ENCODE peak calls at places on chromosomes 3 and 15, in five cellular contexts. One of them, this sample, is unnamed. For H3K4me1, the result is how much of the 10 kb centered on the place peaks cover.

GRCh38 chr3:13157986-13158385 is 84.8 kb upstream of the IQSEC1 start:
- DNase-seq in fibroblast of lung: no peak
- DNase-seq in psoas muscle: no peak
- DNase-seq in cardiac muscle cell: no peak
- DNase-seq in sigmoid colon: peak
- DNase-seq in this sample: no peak

GRCh38 chr3:53808496-53808895 is 37.7 kb downstream of the CHDH start:
- DNase-seq in sigmoid colon: peak
- DNase-seq in psoas muscle: no peak
- DNase-seq in cardiac muscle cell: no peak
- DNase-seq in fibroblast of lung: no peak
- DNase-seq in this sample: no peak

GRCh38 chr15:95134306-95135100 is 903.1 kb downstream of the MCTP2 start:
- DNase-seq in cardiac muscle cell: no peak
- DNase-seq in sigmoid colon: no peak
- DNase-seq in psoas muscle: no peak
- DNase-seq in fibroblast of lung: peak
- DNase-seq in this sample: no peak

GRCh38 chr3:14138109-14138877 is 13.4 kb downstream of the TMEM43 start:
- DNase-seq in psoas muscle: no peak
- DNase-seq in cardiac muscle cell: peak
- DNase-seq in fibroblast of lung: no peak
- DNase-seq in sigmoid colon: no peak
- DNase-seq in this sample: no peak

GRCh38 chr3:158489181-158489580 is 81.8 kb upstream of the MLF1 start:
- DNase-seq in psoas muscle: no peak
- DNase-seq in cardiac muscle cell: no peak
- DNase-seq in fibroblast of lung: no peak
- DNase-seq in sigmoid colon: no peak
- DNase-seq in this sample: no peak

GRCh38 chr15:78353093-78353492 is 12.9 kb downstream of the CRABP1 start:
- DNase-seq in cardiac muscle cell: no peak
- DNase-seq in sigmoid colon: no peak
- DNase-seq in psoas muscle: no peak
- DNase-seq in fibroblast of lung: peak
- DNase-seq in this sample: no peak

GRCh38 chr3:76264911-76265310 is 479.6 kb upstream of the ZNF717 start:
- DNase-seq in fibroblast of lung: no peak
- DNase-seq in sigmoid colon: no peak
- DNase-seq in cardiac muscle cell: no peak
- DNase-seq in psoas muscle: no peak
- DNase-seq in this sample: no peak

GRCh38 chr15:76451540-76451939 is 115.0 kb downstream of the ISL2 start:
- DNase-seq in cardiac muscle cell: no peak
- DNase-seq in sigmoid colon: no peak
- DNase-seq in fibroblast of lung: no peak
- DNase-seq in psoas muscle: no peak
- DNase-seq in this sample: no peak

GRCh38 chr3:172291650-172292049 is 156.6 kb downstream of the GHSR start:
- DNase-seq in sigmoid colon: no peak
- DNase-seq in fibroblast of lung: no peak
- DNase-seq in psoas muscle: no peak
- DNase-seq in cardiac muscle cell: peak
- DNase-seq in this sample: no peak

GRCh38 chr15:22979069-22979698 is 984 bp downstream of the CYFIP1 start:
- DNase-seq in psoas muscle: peak
- DNase-seq in sigmoid colon: peak
- DNase-seq in cardiac muscle cell: peak
- DNase-seq in fibroblast of lung: peak
- DNase-seq in this sample: peak

GRCh38 chr3:11300970-11301369 is 28.8 kb downstream of the ATG7 start:
- DNase-seq in psoas muscle: no peak
- DNase-seq in cardiac muscle cell: no peak
- DNase-seq in sigmoid colon: no peak
- DNase-seq in fibroblast of lung: peak
- DNase-seq in this sample: no peak

GRCh38 chr3:8581806-8582436 is 62.7 kb downstream of the SSUH2 start:
- DNase-seq in fibroblast of lung: no peak
- DNase-seq in psoas muscle: no peak
- DNase-seq in sigmoid colon: no peak
- DNase-seq in cardiac muscle cell: no peak
- DNase-seq in this sample: no peak

GRCh38 chr3:113212845-113213375 is 1.6 kb downstream of the BOC start:
- DNase-seq in fibroblast of lung: no peak
- DNase-seq in sigmoid colon: no peak
- DNase-seq in psoas muscle: no peak
- DNase-seq in cardiac muscle cell: no peak
- DNase-seq in this sample: no peak

GRCh38 chr3:112007641-112008040 is 8.9 kb downstream of the TAGLN3 start:
- DNase-seq in psoas muscle: no peak
- DNase-seq in sigmoid colon: no peak
- DNase-seq in cardiac muscle cell: no peak
- DNase-seq in fibroblast of lung: peak
- DNase-seq in this sample: peak

GRCh38 chr15:39016706-39017105 is 452.1 kb upstream of the RASGRP1 start:
- DNase-seq in psoas muscle: no peak
- DNase-seq in sigmoid colon: no peak
- DNase-seq in cardiac muscle cell: no peak
- DNase-seq in fibroblast of lung: peak
- DNase-seq in this sample: no peak

GRCh38 chr15:38536201-38536676 is 28.4 kb downstream of the RASGRP1 start:
- DNase-seq in cardiac muscle cell: no peak
- DNase-seq in fibroblast of lung: peak
- DNase-seq in sigmoid colon: peak
- DNase-seq in psoas muscle: peak
- DNase-seq in this sample: no peak

GRCh38 chr3:10366681-10367101 is 45.8 kb upstream of the SEC13 start:
- DNase-seq in psoas muscle: no peak
- DNase-seq in sigmoid colon: no peak
- DNase-seq in fibroblast of lung: peak
- DNase-seq in cardiac muscle cell: no peak
- DNase-seq in this sample: peak

GRCh38 chr3:98730338-98730737 is 32.8 kb upstream of the ST3GAL6 start:
- DNase-seq in cardiac muscle cell: no peak
- DNase-seq in sigmoid colon: no peak
- DNase-seq in fibroblast of lung: no peak
- DNase-seq in psoas muscle: no peak
- DNase-seq in this sample: peak

GRCh38 chr15:95470997-95471692 is 859.4 kb upstream of the NR2F2 start:
- DNase-seq in psoas muscle: no peak
- DNase-seq in fibroblast of lung: peak
- DNase-seq in sigmoid colon: no peak
- DNase-seq in cardiac muscle cell: no peak
- DNase-seq in this sample: no peak

GRCh38 chr3:193240850-193241706 is at the start of gene PLAAT1:
- DNase-seq in cardiac muscle cell: peak
- DNase-seq in fibroblast of lung: peak
- DNase-seq in psoas muscle: peak
- DNase-seq in sigmoid colon: peak
- DNase-seq in this sample: no peak

GRCh38 chr3:124888482-124889441 is 1.6 kb upstream of the ITGB5 start:
- DNase-seq in psoas muscle: no peak
- DNase-seq in fibroblast of lung: no peak
- DNase-seq in sigmoid colon: peak
- DNase-seq in cardiac muscle cell: no peak
- DNase-seq in this sample: no peak
- TF ChIP-seq CTCF in psoas muscle: no peak
- TF ChIP-seq CTCF in fibroblast of lung: no peak
- TF ChIP-seq CTCF in sigmoid colon: no peak
- TF ChIP-seq CTCF in cardiac muscle cell: no peak
- TF ChIP-seq CTCF in this sample: no peak

DNA sequence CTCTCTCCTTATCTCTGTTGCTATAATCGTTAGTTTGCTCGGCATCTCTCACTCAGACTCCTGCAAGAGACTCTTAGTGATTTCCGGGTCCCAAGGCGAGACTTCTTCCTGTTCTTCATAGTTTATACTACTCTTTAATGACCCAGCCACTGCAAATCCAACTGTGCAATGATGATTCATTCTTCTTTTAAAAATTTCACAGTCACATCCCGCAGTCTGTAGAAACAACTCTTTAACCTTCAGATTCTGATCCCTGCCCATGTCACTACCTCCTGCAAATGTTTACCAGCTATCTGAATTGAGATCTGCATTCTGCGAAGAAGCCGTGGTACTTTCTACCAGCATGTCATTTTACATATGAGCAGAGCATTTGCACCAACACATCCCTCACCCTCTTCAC is 2.8 kb upstream of the VGLL3 start:
- DNase-seq in fibroblast of lung: peak
- DNase-seq in psoas muscle: no peak
- DNase-seq in sigmoid colon: no peak
- DNase-seq in cardiac muscle cell: no peak
- DNase-seq in this sample: no peak
- H3K4me1 ChIP-seq in fibroblast of lung: under half
- H3K4me1 ChIP-seq in psoas muscle: under half
- H3K4me1 ChIP-seq in sigmoid colon: under half
- H3K4me1 ChIP-seq in cardiac muscle cell: under half
- H3K4me1 ChIP-seq in this sample: under half

GRCh38 chr3:33299395-33300081 is 22.3 kb downstream of the FBXL2 start:
- DNase-seq in psoas muscle: no peak
- DNase-seq in cardiac muscle cell: no peak
- DNase-seq in fibroblast of lung: peak
- DNase-seq in sigmoid colon: no peak
- DNase-seq in this sample: peak
- TF ChIP-seq CTCF in psoas muscle: no peak
- TF ChIP-seq CTCF in cardiac muscle cell: no peak
- TF ChIP-seq CTCF in fibroblast of lung: no peak
- TF ChIP-seq CTCF in sigmoid colon: no peak
- TF ChIP-seq CTCF in this sample: no peak

GRCh38 chr3:86175051-86175536 is 815.9 kb downstream of the VGLL3 start:
- DNase-seq in fibroblast of lung: no peak
- DNase-seq in psoas muscle: no peak
- DNase-seq in cardiac muscle cell: no peak
- DNase-seq in sigmoid colon: no peak
- DNase-seq in this sample: no peak
- H3K4me1 ChIP-seq in fibroblast of lung: under half
- H3K4me1 ChIP-seq in psoas muscle: under half
- H3K4me1 ChIP-seq in cardiac muscle cell: under half
- H3K4me1 ChIP-seq in sigmoid colon: under half
- H3K4me1 ChIP-seq in this sample: under half

GRCh38 chr3:68972358-68972979 is 40.1 kb upstream of the TAFA4 start:
- DNase-seq in fibroblast of lung: peak
- DNase-seq in sigmoid colon: peak
- DNase-seq in cardiac muscle cell: peak
- DNase-seq in psoas muscle: peak
- DNase-seq in this sample: peak
- TF ChIP-seq CTCF in fibroblast of lung: peak
- TF ChIP-seq CTCF in sigmoid colon: peak
- TF ChIP-seq CTCF in cardiac muscle cell: peak
- TF ChIP-seq CTCF in psoas muscle: peak
- TF ChIP-seq CTCF in this sample: peak

DNA sequence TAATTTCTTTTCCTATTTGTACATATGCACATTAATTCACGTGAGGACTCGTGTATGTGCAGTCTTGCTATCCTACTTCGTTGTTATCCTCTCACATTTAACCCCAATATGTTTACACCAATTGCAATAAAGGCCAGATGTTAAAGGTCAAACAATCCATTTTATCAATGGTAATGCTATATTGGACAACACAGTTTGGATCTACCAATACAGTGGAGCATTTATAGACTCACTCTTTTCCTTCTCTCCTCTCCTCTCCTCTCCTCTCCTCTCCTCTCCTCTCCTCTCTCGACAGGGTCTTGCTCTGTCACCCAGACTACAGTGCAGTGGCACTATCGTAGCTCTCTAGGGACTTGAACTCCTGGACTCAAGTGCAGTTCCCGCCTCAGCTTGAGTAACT is 324.0 kb downstream of the PTPRG start:
- DNase-seq in fibroblast of lung: no peak
- DNase-seq in sigmoid colon: no peak
- DNase-seq in cardiac muscle cell: no peak
- DNase-seq in psoas muscle: no peak
- DNase-seq in this sample: no peak
- H3K4me1 ChIP-seq in fibroblast of lung: under half
- H3K4me1 ChIP-seq in sigmoid colon: under half
- H3K4me1 ChIP-seq in cardiac muscle cell: under half
- H3K4me1 ChIP-seq in psoas muscle: under half
- H3K4me1 ChIP-seq in this sample: under half

DNA sequence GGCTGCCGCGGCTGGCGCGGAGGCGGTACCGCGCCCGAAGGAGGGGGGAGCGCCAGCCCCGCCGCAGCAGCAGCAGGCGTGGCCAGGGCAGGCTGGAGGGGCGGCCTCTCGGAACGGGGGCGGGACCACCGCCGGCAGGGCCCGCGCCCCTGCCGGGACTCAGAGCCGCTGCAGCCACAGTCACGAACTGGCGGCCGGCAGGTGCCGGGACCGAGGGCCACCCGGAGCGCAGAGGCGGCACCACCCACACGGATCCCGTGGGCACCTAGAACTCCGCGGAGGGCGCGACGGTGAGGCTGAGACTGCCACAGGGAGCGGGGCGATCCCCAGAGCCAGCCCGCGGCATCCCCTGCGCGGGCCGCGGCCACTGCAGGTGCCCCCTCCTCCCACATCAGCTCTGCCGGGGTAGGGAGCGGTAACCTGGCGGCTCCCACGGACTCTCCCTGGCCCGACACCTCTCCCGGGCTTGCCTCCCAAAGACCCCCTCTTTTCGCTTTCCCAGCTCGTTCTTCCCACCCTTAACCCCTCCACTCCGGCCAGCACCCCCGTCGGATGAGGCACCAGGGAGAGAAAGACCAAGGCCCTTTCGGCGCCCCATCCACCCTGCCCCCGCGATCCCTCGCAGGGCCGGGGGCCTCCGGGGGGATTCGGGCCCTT is at the start of gene VWA5B2:
- DNase-seq in cardiac muscle cell: peak
- DNase-seq in psoas muscle: peak
- DNase-seq in sigmoid colon: no peak
- DNase-seq in fibroblast of lung: peak
- DNase-seq in this sample: no peak
- TF ChIP-seq CTCF in cardiac muscle cell: no peak
- TF ChIP-seq CTCF in psoas muscle: peak
- TF ChIP-seq CTCF in sigmoid colon: no peak
- TF ChIP-seq CTCF in fibroblast of lung: no peak
- TF ChIP-seq CTCF in this sample: no peak

DNA sequence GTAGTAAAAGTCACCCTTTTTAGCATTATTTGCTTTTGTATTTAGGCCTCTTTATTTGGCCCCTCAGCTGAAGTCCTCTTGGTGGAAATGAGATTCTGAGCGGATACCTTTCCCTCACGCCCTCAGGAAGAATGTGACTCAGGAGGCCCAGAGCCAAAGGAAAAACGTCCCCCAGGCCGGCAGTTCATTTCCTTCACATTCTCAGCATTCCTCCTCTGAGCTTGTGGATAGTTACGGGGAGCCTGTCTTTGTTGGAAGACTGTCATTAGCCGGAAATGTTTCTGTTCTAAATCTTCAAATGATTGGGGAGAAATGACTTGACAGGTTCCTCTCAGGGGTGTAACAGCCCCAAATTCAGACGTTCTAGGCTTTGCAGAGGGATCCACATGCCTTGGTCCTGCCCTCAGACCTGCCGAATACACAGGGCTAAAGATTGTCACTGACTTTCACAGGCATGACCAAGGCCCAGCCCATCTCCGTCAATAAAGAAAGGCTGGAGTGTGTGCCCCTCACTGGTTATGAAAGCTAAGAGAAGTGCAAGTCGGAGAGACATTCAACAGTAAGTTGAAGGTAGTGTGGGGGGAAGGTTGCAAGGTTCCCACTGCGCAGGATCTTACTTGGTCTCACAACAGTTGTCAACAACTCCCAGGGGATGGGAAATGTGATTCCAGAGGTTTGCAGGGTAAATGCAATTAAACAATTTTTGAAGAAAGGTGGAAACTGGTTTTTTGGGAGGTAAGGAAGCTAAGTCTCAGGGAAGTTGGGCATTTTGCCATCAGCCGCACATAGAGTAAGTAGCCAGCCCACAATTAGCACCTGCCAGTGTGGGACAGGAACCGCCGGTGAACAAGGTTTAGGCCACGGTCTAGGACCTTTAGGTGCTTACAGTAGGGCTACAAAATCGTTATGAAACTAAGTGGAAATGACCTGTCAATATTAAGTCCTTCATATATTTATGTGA is 39.7 kb upstream of the MYZAP start:
- DNase-seq in sigmoid colon: no peak
- DNase-seq in psoas muscle: no peak
- DNase-seq in cardiac muscle cell: peak
- DNase-seq in fibroblast of lung: no peak
- DNase-seq in this sample: no peak
- H3K4me1 ChIP-seq in sigmoid colon: under half
- H3K4me1 ChIP-seq in psoas muscle: under half
- H3K4me1 ChIP-seq in cardiac muscle cell: under half
- H3K4me1 ChIP-seq in fibroblast of lung: under half
- H3K4me1 ChIP-seq in this sample: under half